ENCODE peak calls at places on chromosomes 6 and 20, in ten cellular contexts. One of them, this sample, is unnamed.
A peak's percentile ranks its signal among the peaks of the same experiment; 100 is the strongest.

GRCh38 chr6:2973656-2974055 is 2.3 kb upstream of the SERPINB6 start:
- DNase-seq in ovary: no peak
- DNase-seq in A549: no peak
- DNase-seq in endothelial cell of umbilical vein: no peak
- DNase-seq in uterus: no peak
- DNase-seq in body of pancreas: no peak
- DNase-seq in tibial nerve: no peak
- DNase-seq in transverse colon: no peak
- DNase-seq in IMR-90: no peak
- DNase-seq in heart left ventricle: no peak
- DNase-seq in this sample: no peak

GRCh38 chr6:81996414-81996813 is 243.9 kb upstream of the TENT5A start:
- DNase-seq in endothelial cell of umbilical vein: no peak
- DNase-seq in A549: no peak
- DNase-seq in heart left ventricle: no peak
- DNase-seq in IMR-90: peak; percentile 85
- DNase-seq in uterus: no peak
- DNase-seq in ovary: no peak
- DNase-seq in body of pancreas: no peak
- DNase-seq in tibial nerve: no peak
- DNase-seq in transverse colon: no peak
- DNase-seq in this sample: no peak

GRCh38 chr20:8132632-8133587 is 844 bp downstream of the PLCB1 start:
- DNase-seq in uterus: peak; percentile 36
- DNase-seq in tibial nerve: peak; percentile 29
- DNase-seq in transverse colon: peak; percentile 20
- DNase-seq in A549: peak; percentile 33
- DNase-seq in body of pancreas: peak; percentile 69
- DNase-seq in IMR-90: no peak
- DNase-seq in heart left ventricle: peak; percentile 39
- DNase-seq in ovary: peak; percentile 56
- DNase-seq in endothelial cell of umbilical vein: peak; percentile 41
- DNase-seq in this sample: peak; percentile 69

GRCh38 chr20:49993301-49993751 is 10.5 kb downstream of the SNAI1 start:
- DNase-seq in tibial nerve: peak; percentile 53
- DNase-seq in uterus: no peak
- DNase-seq in body of pancreas: no peak
- DNase-seq in ovary: no peak
- DNase-seq in IMR-90: no peak
- DNase-seq in transverse colon: no peak
- DNase-seq in endothelial cell of umbilical vein: no peak
- DNase-seq in A549: no peak
- DNase-seq in heart left ventricle: no peak
- DNase-seq in this sample: no peak

GRCh38 chr6:46715106-46715505 is 20.1 kb downstream of the PLA2G7 start:
- DNase-seq in body of pancreas: no peak
- DNase-seq in ovary: no peak
- DNase-seq in IMR-90: no peak
- DNase-seq in heart left ventricle: no peak
- DNase-seq in A549: no peak
- DNase-seq in tibial nerve: no peak
- DNase-seq in endothelial cell of umbilical vein: no peak
- DNase-seq in transverse colon: no peak
- DNase-seq in uterus: no peak
- DNase-seq in this sample: no peak

GRCh38 chr6:44451803-44452690 is 64.5 kb downstream of the CDC5L start:
- DNase-seq in endothelial cell of umbilical vein: no peak
- DNase-seq in A549: no peak
- DNase-seq in transverse colon: no peak
- DNase-seq in uterus: no peak
- DNase-seq in body of pancreas: no peak
- DNase-seq in IMR-90: no peak
- DNase-seq in ovary: no peak
- DNase-seq in heart left ventricle: no peak
- DNase-seq in tibial nerve: no peak
- DNase-seq in this sample: no peak

GRCh38 chr20:397432-398237 is 10.5 kb upstream of the RBCK1 start:
- DNase-seq in IMR-90: no peak
- DNase-seq in ovary: no peak
- DNase-seq in endothelial cell of umbilical vein: no peak
- DNase-seq in tibial nerve: no peak
- DNase-seq in heart left ventricle: no peak
- DNase-seq in body of pancreas: no peak
- DNase-seq in A549: no peak
- DNase-seq in uterus: no peak
- DNase-seq in transverse colon: no peak
- DNase-seq in this sample: no peak

GRCh38 chr6:137112067-137112355 is 61.4 kb downstream of the IL22RA2 start:
- DNase-seq in IMR-90: peak; percentile 36
- DNase-seq in heart left ventricle: no peak
- DNase-seq in transverse colon: no peak
- DNase-seq in endothelial cell of umbilical vein: no peak
- DNase-seq in ovary: no peak
- DNase-seq in A549: no peak
- DNase-seq in uterus: no peak
- DNase-seq in body of pancreas: no peak
- DNase-seq in tibial nerve: no peak
- DNase-seq in this sample: peak; percentile 22

GRCh38 chr6:170037541-170038250 is 253.2 kb downstream of the DLL1 start:
- DNase-seq in endothelial cell of umbilical vein: no peak
- DNase-seq in transverse colon: peak; percentile 37
- DNase-seq in heart left ventricle: no peak
- DNase-seq in ovary: no peak
- DNase-seq in IMR-90: peak; percentile 1
- DNase-seq in A549: no peak
- DNase-seq in body of pancreas: peak; percentile 6
- DNase-seq in tibial nerve: no peak
- DNase-seq in uterus: no peak
- DNase-seq in this sample: peak; percentile 42

GRCh38 chr6:109580519-109580918 is 97.5 kb upstream of the ZBTB24 start:
- DNase-seq in tibial nerve: no peak
- DNase-seq in uterus: no peak
- DNase-seq in heart left ventricle: no peak
- DNase-seq in transverse colon: no peak
- DNase-seq in endothelial cell of umbilical vein: peak; percentile 6
- DNase-seq in A549: peak; percentile 6
- DNase-seq in ovary: no peak
- DNase-seq in body of pancreas: no peak
- DNase-seq in IMR-90: peak; percentile 20
- DNase-seq in this sample: no peak

GRCh38 chr6:181049-181654 is 111.1 kb upstream of the DUSP22 start:
- DNase-seq in transverse colon: no peak
- DNase-seq in heart left ventricle: no peak
- DNase-seq in A549: no peak
- DNase-seq in uterus: no peak
- DNase-seq in tibial nerve: no peak
- DNase-seq in body of pancreas: no peak
- DNase-seq in endothelial cell of umbilical vein: no peak
- DNase-seq in ovary: no peak
- DNase-seq in IMR-90: no peak
- DNase-seq in this sample: no peak

GRCh38 chr6:39079197-39079596 is 30.6 kb downstream of the GLP1R start:
- DNase-seq in uterus: no peak
- DNase-seq in tibial nerve: no peak
- DNase-seq in endothelial cell of umbilical vein: no peak
- DNase-seq in body of pancreas: no peak
- DNase-seq in transverse colon: no peak
- DNase-seq in heart left ventricle: no peak
- DNase-seq in IMR-90: no peak
- DNase-seq in A549: no peak
- DNase-seq in ovary: no peak
- DNase-seq in this sample: no peak

GRCh38 chr20:51536116-51537069 is 6.1 kb downstream of the NFATC2 start:
- DNase-seq in heart left ventricle: no peak
- DNase-seq in A549: no peak
- DNase-seq in ovary: no peak
- DNase-seq in body of pancreas: no peak
- DNase-seq in uterus: no peak
- DNase-seq in endothelial cell of umbilical vein: no peak
- DNase-seq in tibial nerve: no peak
- DNase-seq in transverse colon: no peak
- DNase-seq in IMR-90: no peak
- DNase-seq in this sample: no peak

GRCh38 chr20:57055345-57055744 is 211.1 kb downstream of the BMP7 start:
- DNase-seq in uterus: no peak
- DNase-seq in A549: no peak
- DNase-seq in body of pancreas: no peak
- DNase-seq in ovary: no peak
- DNase-seq in transverse colon: no peak
- DNase-seq in IMR-90: no peak
- DNase-seq in endothelial cell of umbilical vein: no peak
- DNase-seq in heart left ventricle: no peak
- DNase-seq in tibial nerve: no peak
- DNase-seq in this sample: no peak

GRCh38 chr6:121319112-121319553 is 15.1 kb downstream of the TBC1D32 start:
- DNase-seq in body of pancreas: no peak
- DNase-seq in endothelial cell of umbilical vein: peak; percentile 52
- DNase-seq in uterus: no peak
- DNase-seq in heart left ventricle: no peak
- DNase-seq in ovary: no peak
- DNase-seq in A549: peak; percentile 24
- DNase-seq in transverse colon: no peak
- DNase-seq in tibial nerve: no peak
- DNase-seq in IMR-90: peak; percentile 20
- DNase-seq in this sample: no peak

GRCh38 chr6:22664968-22665367 is 95.6 kb downstream of the HDGFL1 start:
- DNase-seq in A549: no peak
- DNase-seq in uterus: no peak
- DNase-seq in endothelial cell of umbilical vein: no peak
- DNase-seq in IMR-90: no peak
- DNase-seq in heart left ventricle: no peak
- DNase-seq in tibial nerve: no peak
- DNase-seq in transverse colon: no peak
- DNase-seq in ovary: no peak
- DNase-seq in body of pancreas: no peak
- DNase-seq in this sample: no peak

GRCh38 chr6:23111984-23112383 is 542.6 kb downstream of the HDGFL1 start:
- DNase-seq in ovary: no peak
- DNase-seq in transverse colon: no peak
- DNase-seq in endothelial cell of umbilical vein: no peak
- DNase-seq in A549: no peak
- DNase-seq in heart left ventricle: no peak
- DNase-seq in body of pancreas: no peak
- DNase-seq in uterus: no peak
- DNase-seq in IMR-90: peak; percentile 83
- DNase-seq in tibial nerve: no peak
- DNase-seq in this sample: no peak

GRCh38 chr6:17663203-17663602 is 43.5 kb downstream of the NUP153 start:
- DNase-seq in transverse colon: no peak
- DNase-seq in uterus: no peak
- DNase-seq in ovary: no peak
- DNase-seq in A549: no peak
- DNase-seq in endothelial cell of umbilical vein: no peak
- DNase-seq in tibial nerve: no peak
- DNase-seq in body of pancreas: no peak
- DNase-seq in heart left ventricle: no peak
- DNase-seq in IMR-90: no peak
- DNase-seq in this sample: no peak

GRCh38 chr6:142421285-142422202 is 119.7 kb downstream of the ADGRG6 start:
- DNase-seq in endothelial cell of umbilical vein: no peak
- DNase-seq in heart left ventricle: no peak
- DNase-seq in A549: no peak
- DNase-seq in uterus: no peak
- DNase-seq in IMR-90: peak; percentile 47
- DNase-seq in transverse colon: no peak
- DNase-seq in body of pancreas: no peak
- DNase-seq in ovary: no peak
- DNase-seq in tibial nerve: no peak
- DNase-seq in this sample: no peak

GRCh38 chr6:52417675-52418111 is 2.4 kb upstream of the EFHC1 start:
- DNase-seq in heart left ventricle: peak; percentile 70
- DNase-seq in uterus: no peak
- DNase-seq in A549: peak; percentile 10
- DNase-seq in IMR-90: peak; percentile 68
- DNase-seq in tibial nerve: no peak
- DNase-seq in transverse colon: no peak
- DNase-seq in body of pancreas: no peak
- DNase-seq in endothelial cell of umbilical vein: peak; percentile 89
- DNase-seq in ovary: no peak
- DNase-seq in this sample: peak; percentile 30

GRCh38 chr6:20411953-20412352 is 10.3 kb downstream of the E2F3 start:
- DNase-seq in uterus: no peak
- DNase-seq in transverse colon: no peak
- DNase-seq in body of pancreas: no peak
- DNase-seq in endothelial cell of umbilical vein: no peak
- DNase-seq in tibial nerve: no peak
- DNase-seq in heart left ventricle: no peak
- DNase-seq in IMR-90: no peak
- DNase-seq in ovary: no peak
- DNase-seq in A549: no peak
- DNase-seq in this sample: no peak

GRCh38 chr6:31898200-31899011 is 908 bp upstream of the EHMT2 start:
- DNase-seq in heart left ventricle: no peak
- DNase-seq in A549: peak; percentile 52
- DNase-seq in tibial nerve: no peak
- DNase-seq in body of pancreas: peak; percentile 38
- DNase-seq in transverse colon: peak; percentile 41
- DNase-seq in IMR-90: peak; percentile 35
- DNase-seq in ovary: no peak
- DNase-seq in endothelial cell of umbilical vein: peak; percentile 55
- DNase-seq in uterus: no peak
- DNase-seq in this sample: no peak
- TF ChIP-seq POLR2A in heart left ventricle: no peak
- TF ChIP-seq POLR2A in A549: no peak
- TF ChIP-seq POLR2A in tibial nerve: peak; percentile 26
- TF ChIP-seq POLR2A in body of pancreas: peak; percentile 56
- TF ChIP-seq POLR2A in transverse colon: no peak
- TF ChIP-seq POLR2A in IMR-90: no peak
- TF ChIP-seq POLR2A in ovary: no peak
- TF ChIP-seq POLR2A in endothelial cell of umbilical vein: no peak
- TF ChIP-seq POLR2A in uterus: peak; percentile 36
- TF ChIP-seq POLR2A in this sample: no peak

GRCh38 chr6:138657026-138657425 is 116.5 kb upstream of the CCDC28A start:
- DNase-seq in transverse colon: no peak
- DNase-seq in endothelial cell of umbilical vein: no peak
- DNase-seq in uterus: no peak
- DNase-seq in A549: no peak
- DNase-seq in ovary: no peak
- DNase-seq in body of pancreas: no peak
- DNase-seq in IMR-90: no peak
- DNase-seq in tibial nerve: no peak
- DNase-seq in heart left ventricle: no peak
- DNase-seq in this sample: no peak
- H3K4me3 ChIP-seq in transverse colon: no peak overlapping the region
- H3K4me3 ChIP-seq in endothelial cell of umbilical vein: no peak overlapping the region
- H3K4me3 ChIP-seq in uterus: no peak overlapping the region
- H3K4me3 ChIP-seq in A549: no peak overlapping the region
- H3K4me3 ChIP-seq in ovary: no peak overlapping the region
- H3K4me3 ChIP-seq in body of pancreas: no peak overlapping the region
- H3K4me3 ChIP-seq in IMR-90: no peak overlapping the region
- H3K4me3 ChIP-seq in tibial nerve: no peak overlapping the region
- H3K4me3 ChIP-seq in heart left ventricle: no peak overlapping the region
- H3K4me3 ChIP-seq in this sample: no peak overlapping the region

GRCh38 chr20:13638496-13639477 is at the start of gene TASP1:
- DNase-seq in tibial nerve: peak; percentile 97
- DNase-seq in uterus: peak; percentile 93
- DNase-seq in body of pancreas: peak; percentile 99
- DNase-seq in IMR-90: peak; percentile 94
- DNase-seq in transverse colon: peak; percentile 98
- DNase-seq in heart left ventricle: peak; percentile 97
- DNase-seq in A549: peak; percentile 97
- DNase-seq in endothelial cell of umbilical vein: peak; percentile 94
- DNase-seq in ovary: peak; percentile 95
- DNase-seq in this sample: peak; percentile 97
- H3K27ac ChIP-seq in tibial nerve: peak within 1 kb of the TSS; percentile 60
- H3K27ac ChIP-seq in uterus: peak within 1 kb of the TSS; percentile 73
- H3K27ac ChIP-seq in body of pancreas: peak within 1 kb of the TSS; percentile 86
- H3K27ac ChIP-seq in IMR-90: peak within 1 kb of the TSS; percentile 78
- H3K27ac ChIP-seq in transverse colon: peak within 1 kb of the TSS; percentile 81
- H3K27ac ChIP-seq in heart left ventricle: peak within 1 kb of the TSS; percentile 55
- H3K27ac ChIP-seq in A549: peak within 1 kb of the TSS; percentile 86
- H3K27ac ChIP-seq in endothelial cell of umbilical vein: peak within 1 kb of the TSS; percentile 52
- H3K27ac ChIP-seq in ovary: peak within 1 kb of the TSS; percentile 5
- H3K27ac ChIP-seq in this sample: peak within 1 kb of the TSS; percentile 76

GRCh38 chr20:47724910-47725247 is 60.4 kb downstream of the SULF2 start:
- DNase-seq in transverse colon: no peak
- DNase-seq in body of pancreas: no peak
- DNase-seq in ovary: no peak
- DNase-seq in tibial nerve: no peak
- DNase-seq in A549: no peak
- DNase-seq in IMR-90: no peak
- DNase-seq in endothelial cell of umbilical vein: no peak
- DNase-seq in heart left ventricle: no peak
- DNase-seq in uterus: no peak
- DNase-seq in this sample: no peak
- TF ChIP-seq POLR2A in transverse colon: no peak
- TF ChIP-seq POLR2A in body of pancreas: no peak
- TF ChIP-seq POLR2A in ovary: no peak
- TF ChIP-seq POLR2A in tibial nerve: no peak
- TF ChIP-seq POLR2A in A549: no peak
- TF ChIP-seq POLR2A in IMR-90: no peak
- TF ChIP-seq POLR2A in endothelial cell of umbilical vein: no peak
- TF ChIP-seq POLR2A in heart left ventricle: no peak
- TF ChIP-seq POLR2A in uterus: no peak
- TF ChIP-seq POLR2A in this sample: no peak

This sample was measured in adrenal gland.